ENCODE peak calls at places on chromosomes 13 and 19, in five cellular contexts. V, F, Z, C and T are unnamed samples.

GRCh38 chr19:5166262-5166661 is 174.3 kb downstream of the PTPRS start:
- DNase-seq in V (no peak), F (no peak), Z (no peak), C (no peak), T (peak)

GRCh38 chr13:106597190-106597589 is 29.3 kb upstream of the ARGLU1 start:
- DNase-seq in V (no peak), F (no peak), Z (no peak), C (peak), T (peak)

GRCh38 chr13:50310734-50311133 is 295.5 kb downstream of the KCNRG start:
- DNase-seq in V (no peak), F (no peak), Z (no peak), C (no peak), T (no peak)

GRCh38 chr19:5218255-5218855 is 122.3 kb downstream of the PTPRS start:
- DNase-seq in V (no peak), F (no peak), Z (no peak), C (no peak), T (no peak)

GRCh38 chr19:46610851-46611770 is 10.0 kb downstream of the CALM3 start:
- DNase-seq in V (no peak), F (peak), Z (no peak), C (no peak), T (no peak)

GRCh38 chr13:39410089-39410901 is 192.7 kb downstream of the LHFPL6 start:
- DNase-seq in V (no peak), F (no peak), Z (no peak), C (no peak), T (peak)

GRCh38 chr13:109773276-109773675 is 13.1 kb downstream of the IRS2 start:
- DNase-seq in V (no peak), F (no peak), Z (no peak), C (peak), T (no peak)

GRCh38 chr19:1949304-1950101 is 8.5 kb downstream of the CSNK1G2 start:
- DNase-seq in V (no peak), F (no peak), Z (no peak), C (no peak), T (no peak)

GRCh38 chr13:60351326-60351725 is 45.7 kb upstream of the TDRD3 start:
- DNase-seq in V (no peak), F (no peak), Z (no peak), C (no peak), T (peak)

GRCh38 chr19:23116802-23117571 is at the start of gene ZNF730:
- DNase-seq in V (peak), F (peak), Z (no peak), C (peak), T (peak)

GRCh38 chr13:102395174-102395573 is 6.7 kb downstream of the FGF14 start:
- DNase-seq in V (no peak), F (no peak), Z (no peak), C (no peak), T (no peak)

GRCh38 chr13:113418722-113419049 is 34.6 kb downstream of the ADPRHL1 start:
- DNase-seq in V (no peak), F (no peak), Z (no peak), C (no peak), T (no peak)

GRCh38 chr19:50181121-50181520 is 18.0 kb upstream of the IZUMO2 start:
- DNase-seq in V (no peak), F (no peak), Z (no peak), C (no peak), T (no peak)

GRCh38 chr13:52999093-52999696 is 29.4 kb upstream of the OLFM4 start:
- DNase-seq in V (no peak), F (no peak), Z (no peak), C (no peak), T (no peak)

GRCh38 chr13:23673354-23673753 is 103.1 kb downstream of the TNFRSF19 start:
- DNase-seq in V (no peak), F (no peak), Z (no peak), C (no peak), T (peak)

GRCh38 chr13:79886601-79887000 is 405.6 kb downstream of the NDFIP2 start:
- DNase-seq in V (no peak), F (no peak), Z (no peak), C (no peak), T (no peak)

GRCh38 chr19:56423276-56423984 is 19.3 kb downstream of the ZNF583 start:
- DNase-seq in V (no peak), F (no peak), Z (no peak), C (no peak), T (peak)

GRCh38 chr13:112839347-112840105 is 129.5 kb upstream of the MCF2L start:
- DNase-seq in V (no peak), F (no peak), Z (no peak), C (no peak), T (peak)

GRCh38 chr19:19642506-19643157 is 825 bp downstream of the GMIP start:
- DNase-seq in V (no peak), F (peak), Z (no peak), C (no peak), T (no peak)

GRCh38 chr13:114174529-114174941 is 4.5 kb upstream of the CFAP97D2 start:
- DNase-seq in V (no peak), F (no peak), Z (no peak), C (no peak), T (peak)

GRCh38 chr13:99316657-99317244 is 9.6 kb upstream of the GPR183 start:
- DNase-seq in V (no peak), F (no peak), Z (no peak), C (no peak), T (no peak)

GRCh38 chr19:50669319-50670101 is 20.3 kb downstream of the C19orf81 start:
- DNase-seq in V (no peak), F (peak), Z (no peak), C (peak), T (peak)

GRCh38 chr13:113053376-113053775 is 52.2 kb upstream of the F7 start:
- DNase-seq in V (no peak), F (no peak), Z (no peak), C (no peak), T (no peak)

GRCh38 chr13:30371649-30372265 is 50.5 kb upstream of the UBE2L5 start:
- DNase-seq in V (no peak), F (peak), Z (no peak), C (no peak), T (peak)

GRCh38 chr19:12834418-12834943 is at the start of gene RTBDN:
- DNase-seq in V (no peak), F (no peak), Z (no peak), C (no peak), T (no peak)

GRCh38 chr19:27676334-27676733 is 1536.6 kb downstream of the UQCRFS1 start:
- DNase-seq in V (no peak), F (no peak), Z (no peak), C (no peak), T (no peak)
- H3K4me3 ChIP-seq in V (no peak), F (no peak), Z (no peak), C (no peak), T (no peak)

GRCh38 chr19:39514840-39515550 is at the start of gene SELENOV:
- DNase-seq in V (no peak), F (no peak), Z (peak), C (no peak), T (no peak)
- TF ChIP-seq CTCF in V (no peak), F (no peak), Z (no peak), C (no peak), T (no peak)

GRCh38 chr19:44748426-44749254 is at the start of gene BCL3:
- DNase-seq in V (peak), F (peak), Z (peak), C (peak), T (peak)

GRCh38 chr19:44749318-44749717 is 810 bp downstream of the BCL3 start:
- DNase-seq in V (no peak), F (no peak), Z (no peak), C (no peak), T (no peak)

GRCh38 chr19:44746616-44746945 is 1.9 kb upstream of the BCL3 start:
- DNase-seq in V (no peak), F (no peak), Z (no peak), C (no peak), T (no peak)

GRCh38 chr19:44746946-44747738 is 1.4 kb upstream of the BCL3 start:
- DNase-seq in V (peak), F (peak), Z (peak), C (peak), T (peak)

GRCh38 chr19:44747739-44748425 is 626 bp upstream of the BCL3 start:
- DNase-seq in V (no peak), F (no peak), Z (peak), C (peak), T (peak)
- H3K4me3 ChIP-seq in V (peak), F (peak), Z (peak), C (no peak), T (peak)

GRCh38 chr19:45591004-45591637 is 6.5 kb upstream of the OPA3 start:
- DNase-seq in V (peak), F (peak), Z (peak), C (peak), T (no peak)
- TF ChIP-seq CTCF in V (no peak), F (peak), Z (peak), C (peak), T (peak)

DNA sequence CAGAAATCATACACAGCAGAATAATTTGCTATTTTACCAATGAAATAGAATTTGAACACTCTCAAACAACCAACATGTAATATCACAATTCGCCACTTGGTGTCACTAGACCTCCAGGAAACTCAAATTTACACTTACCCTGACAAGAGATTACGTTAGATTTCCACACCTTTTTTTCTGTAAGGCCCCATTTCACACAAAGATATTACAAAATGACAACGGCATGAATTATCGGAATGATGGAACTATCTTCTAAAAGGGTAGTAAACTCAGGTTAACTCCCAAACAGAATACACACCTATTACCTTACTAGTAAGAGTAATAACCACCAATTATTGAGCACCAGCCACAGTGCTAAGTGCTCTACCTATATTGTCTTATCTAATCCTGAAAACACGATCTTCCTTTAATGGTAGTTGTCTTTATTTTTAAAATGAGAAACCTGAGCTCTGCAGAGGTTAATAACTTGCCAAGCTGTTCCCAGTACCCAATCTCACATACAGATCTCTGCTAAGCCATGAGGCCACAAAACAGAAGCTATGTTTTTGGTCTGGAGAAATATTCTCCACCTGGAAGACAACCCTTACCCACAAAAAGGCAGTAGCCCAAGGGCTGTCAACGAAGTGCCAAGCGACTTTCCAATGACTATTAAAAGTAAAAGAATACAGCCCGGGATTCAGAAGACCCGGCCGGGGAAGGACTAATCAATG is 152.4 kb downstream of the DCLK1 start:
- DNase-seq in V (no peak), F (peak), Z (no peak), C (no peak), T (peak)
- H3K4me3 ChIP-seq in V (no peak), F (no peak), Z (no peak), C (no peak), T (no peak)

GRCh38 chr13:73001971-73002370 is 56.8 kb upstream of the KLF5 start:
- DNase-seq in V (no peak), F (no peak), Z (no peak), C (no peak), T (no peak)

GRCh38 chr13:72998012-72998411 is 60.8 kb upstream of the KLF5 start:
- DNase-seq in V (no peak), F (no peak), Z (no peak), C (no peak), T (no peak)

DNA sequence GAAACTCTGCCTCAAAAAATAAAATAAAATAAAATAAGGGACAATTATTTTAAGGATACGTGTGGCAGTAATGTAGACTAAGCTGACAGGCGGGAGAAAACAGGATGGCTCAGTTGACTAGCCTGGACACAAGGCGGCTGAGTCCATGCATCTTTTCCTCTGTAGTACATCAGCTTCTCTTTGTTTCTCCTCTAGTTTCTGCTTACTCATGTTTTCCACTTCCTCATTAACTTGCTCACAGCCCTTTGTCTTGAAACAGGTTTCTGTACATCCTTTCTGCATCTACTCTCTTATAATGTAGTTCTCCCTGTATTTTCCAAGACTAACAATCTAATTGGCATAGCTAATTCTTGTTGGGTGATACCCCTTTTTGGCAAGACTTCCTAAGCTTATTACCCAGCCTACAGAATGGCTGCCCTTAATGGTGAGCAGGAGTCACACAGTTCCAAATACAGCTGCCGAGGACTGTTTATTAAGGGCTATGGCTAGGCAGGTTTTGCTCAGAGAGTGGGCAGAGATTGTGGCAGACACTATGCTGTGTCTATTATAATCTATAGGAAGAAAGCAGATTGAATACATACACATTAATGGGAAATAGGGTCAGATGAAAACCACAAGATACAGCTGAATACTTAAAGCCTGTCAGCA is 58.7 kb upstream of the KLF5 start:
- DNase-seq in V (no peak), F (peak), Z (no peak), C (no peak), T (peak)
- TF ChIP-seq CTCF in V (no peak), F (no peak), Z (no peak), C (no peak), T (no peak)